ENCODE peak calls at places on chromosomes 7 and 10, in six cellular contexts. Q is K562, W is HCT116, Y is HepG2, G is upper lobe of left lung, F is GM23338. C is an unnamed sample. For H3K4me1, the result is how much of the 10 kb centered on the place peaks cover.

GRCh38 chr7:50142421-50143113 is 49.5 kb upstream of the ZPBP start:
- ATAC-seq in Q (peak), W (peak), Y (no peak), G (no peak), F (peak), C (no peak)

GRCh38 chr10:89535185-89536012 is at the start of gene SLC16A12:
- ATAC-seq in Q (no peak), W (no peak), Y (peak), G (peak), F (peak), C (peak)

GRCh38 chr10:72311667-72312066 is 37.9 kb downstream of the DDIT4 start:
- ATAC-seq in Q (no peak), W (no peak), Y (no peak), G (no peak), F (no peak), C (no peak)

GRCh38 chr10:114626841-114627240 is 31.2 kb downstream of the ABLIM1 start:
- ATAC-seq in Q (no peak), W (no peak), Y (no peak), G (no peak), F (no peak), C (no peak)

GRCh38 chr7:2964208-2964607 is 79.5 kb downstream of the CARD11 start:
- ATAC-seq in Q (no peak), W (no peak), Y (no peak), G (no peak), F (no peak), C (no peak)

GRCh38 chr10:8137272-8137680 is 82.8 kb downstream of the GATA3 start:
- ATAC-seq in Q (no peak), W (no peak), Y (no peak), G (no peak), F (no peak), C (no peak)

GRCh38 chr10:1662361-1663025 is 74.8 kb downstream of the ADARB2 start:
- ATAC-seq in Q (no peak), W (no peak), Y (no peak), G (no peak), F (no peak), C (no peak)

GRCh38 chr7:537911-538634 is 18.4 kb upstream of the PDGFA start:
- ATAC-seq in Q (no peak), W (peak), Y (peak), G (peak), F (peak), C (peak)

GRCh38 chr7:80373431-80374032 is 138.3 kb downstream of the GNAT3 start:
- ATAC-seq in Q (no peak), W (no peak), Y (no peak), G (no peak), F (no peak), C (no peak)

GRCh38 chr7:14570750-14571607 is 331.6 kb downstream of the DGKB start:
- ATAC-seq in Q (no peak), W (no peak), Y (no peak), G (no peak), F (no peak), C (no peak)

GRCh38 chr7:70477051-70478010 is 654.6 kb upstream of the GALNT17 start:
- ATAC-seq in Q (no peak), W (no peak), Y (no peak), G (no peak), F (no peak), C (no peak)

GRCh38 chr10:122051609-122052385 is 62.8 kb downstream of the TACC2 start:
- ATAC-seq in Q (peak), W (peak), Y (peak), G (peak), F (peak), C (peak)

GRCh38 chr10:60236869-60237524 is 152.7 kb downstream of the ANK3 start:
- ATAC-seq in Q (peak), W (no peak), Y (no peak), G (peak), F (peak), C (peak)

GRCh38 chr10:132528064-132528800 is 9.4 kb upstream of the INPP5A start:
- ATAC-seq in Q (no peak), W (no peak), Y (peak), G (peak), F (peak), C (peak)

GRCh38 chr7:111006040-111006439 is 84.9 kb upstream of the LRRN3 start:
- ATAC-seq in Q (no peak), W (no peak), Y (no peak), G (no peak), F (no peak), C (no peak)

GRCh38 chr10:97612386-97612785 is 20.9 kb downstream of the MORN4 start:
- ATAC-seq in Q (peak), W (peak), Y (peak), G (no peak), F (peak), C (peak)

GRCh38 chr10:110149259-110149658 is 58.1 kb upstream of the MXI1 start:
- ATAC-seq in Q (peak), W (no peak), Y (peak), G (no peak), F (no peak), C (no peak)

GRCh38 chr7:92255308-92255707 is 9.5 kb downstream of the ANKIB1 start:
- ATAC-seq in Q (peak), W (no peak), Y (no peak), G (no peak), F (no peak), C (no peak)

GRCh38 chr7:77766801-77767605 is 31.2 kb downstream of the TMEM60 start:
- ATAC-seq in Q (no peak), W (no peak), Y (no peak), G (no peak), F (no peak), C (no peak)

GRCh38 chr10:67827811-67828210 is 10.2 kb downstream of the DNAJC12 start:
- ATAC-seq in Q (peak), W (no peak), Y (peak), G (no peak), F (no peak), C (no peak)

GRCh38 chr7:107007004-107007891 is 37.3 kb upstream of the PRKAR2B start:
- ATAC-seq in Q (peak), W (no peak), Y (no peak), G (no peak), F (no peak), C (no peak)

GRCh38 chr10:57992321-57993077 is 275.2 kb downstream of the IPMK start:
- ATAC-seq in Q (no peak), W (no peak), Y (no peak), G (no peak), F (peak), C (no peak)

GRCh38 chr7:130210181-130210935 is 2.7 kb downstream of the SSMEM1 start:
- ATAC-seq in Q (no peak), W (no peak), Y (no peak), G (no peak), F (no peak), C (no peak)

GRCh38 chr7:14381306-14381705 is 391.8 kb upstream of the ETV1 start:
- ATAC-seq in Q (no peak), W (no peak), Y (no peak), G (no peak), F (no peak), C (no peak)

GRCh38 chr7:98126311-98127142 is 19.9 kb downstream of the LMTK2 start:
- ATAC-seq in Q (no peak), W (no peak), Y (no peak), G (no peak), F (no peak), C (no peak)

GRCh38 chr10:132443605-132443997 is 46.6 kb downstream of the PWWP2B start:
- ATAC-seq in Q (peak), W (no peak), Y (peak), G (no peak), F (no peak), C (no peak)

GRCh38 chr7:44244282-44244681 is 43.5 kb downstream of the YKT6 start:
- ATAC-seq in Q (peak), W (peak), Y (peak), G (no peak), F (peak), C (no peak)

GRCh38 chr10:75165684-75166622 is 44.6 kb upstream of the VDAC2 start:
- ATAC-seq in Q (peak), W (no peak), Y (no peak), G (no peak), F (no peak), C (no peak)

GRCh38 chr7:117009705-117010361 is 56.5 kb downstream of the ST7 start:
- ATAC-seq in Q (no peak), W (no peak), Y (no peak), G (no peak), F (no peak), C (no peak)

GRCh38 chr7:19175241-19175640 is 30.0 kb upstream of the FERD3L start:
- ATAC-seq in Q (no peak), W (no peak), Y (no peak), G (no peak), F (no peak), C (no peak)

GRCh38 chr10:10824611-10825148 is 193.0 kb upstream of the CELF2 start:
- ATAC-seq in Q (no peak), W (no peak), Y (no peak), G (peak), F (no peak), C (peak)

GRCh38 chr7:131236318-131236672 is 91.4 kb upstream of the MKLN1 start:
- ATAC-seq in Q (no peak), W (no peak), Y (no peak), G (no peak), F (no peak), C (no peak)

DNA sequence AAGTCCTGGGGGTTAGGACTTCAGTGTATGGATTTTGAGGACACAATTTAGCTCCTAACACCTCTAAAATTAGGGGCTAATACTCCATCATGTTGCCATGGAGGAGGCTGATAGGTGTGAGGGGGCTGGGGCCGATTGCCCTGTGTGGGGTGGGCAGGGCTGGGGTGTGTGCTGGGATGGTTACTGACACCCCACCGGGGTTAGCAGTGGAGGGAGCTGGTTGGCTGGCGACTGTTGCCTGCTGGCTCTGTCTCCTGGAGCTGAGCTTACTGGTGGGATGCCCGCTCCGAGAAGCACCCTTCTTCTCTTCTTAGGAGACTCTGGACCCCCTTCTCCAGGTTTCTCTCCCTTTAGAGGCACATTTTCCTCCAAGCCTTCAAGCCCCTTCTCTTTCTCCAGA is 22.2 kb upstream of the SH2D4B start:
- ATAC-seq in Q (no peak), W (no peak), Y (no peak), G (no peak), F (no peak), C (no peak)
- TF ChIP-seq POLR2AphosphoS5 in Q (no peak), W (no peak), Y (no peak), G (no peak), F (no peak), C (no peak)

GRCh38 chr7:30148951-30149459 is 14.2 kb downstream of the MTURN start:
- ATAC-seq in Q (no peak), W (no peak), Y (no peak), G (peak), F (peak), C (no peak)
- H3K4me3 ChIP-seq in Q (no peak), W (no peak), Y (no peak), G (no peak), F (no peak), C (no peak)

GRCh38 chr10:131419797-131420196 is 108.3 kb upstream of the TCERG1L start:
- ATAC-seq in Q (no peak), W (no peak), Y (no peak), G (no peak), F (no peak), C (no peak)
- H3K4me1 ChIP-seq in Q (under half), W (under half), Y (under half), G (under half), F (under half), C (under half)

GRCh38 chr7:141928147-141928894 is 12.1 kb downstream of the OR9A4 start:
- ATAC-seq in Q (no peak), W (no peak), Y (no peak), G (no peak), F (no peak), C (no peak)
- TF ChIP-seq POLR2AphosphoS5 in Q (no peak), W (no peak), Y (no peak), G (no peak), F (no peak), C (no peak)

GRCh38 chr7:100969066-100969615 is at the start of gene MUC12:
- ATAC-seq in Q (no peak), W (no peak), Y (no peak), G (no peak), F (no peak), C (no peak)
- H3K4me3 ChIP-seq in Q (no peak), W (no peak), Y (no peak), G (no peak), F (no peak), C (no peak)

C was measured in gastroesophageal sphincter.